ENCODE peak calls at places on chromosomes 1 and 21, in six cellular contexts. Y, K, O, H, U and T are unnamed samples.

GRCh38 chr21:36499578-36500471 is 19.9 kb upstream of the CLDN14 start:
- DNase-seq in Y (no peak), K (no peak), O (no peak), H (no peak), U (peak; percentile 63), T (no peak)

GRCh38 chr1:229781453-229781852 is 155.4 kb downstream of the URB2 start:
- DNase-seq in Y (no peak), K (no peak), O (no peak), H (peak; percentile 52), U (peak; percentile 19), T (no peak)

GRCh38 chr1:18816808-18817207 is 42.7 kb downstream of the TAS1R2 start:
- DNase-seq in Y (no peak), K (no peak), O (no peak), H (no peak), U (no peak), T (no peak)

GRCh38 chr21:38922474-38922873 is 116.7 kb downstream of the ETS2 start:
- DNase-seq in Y (no peak), K (no peak), O (no peak), H (no peak), U (no peak), T (no peak)

GRCh38 chr1:43691871-43692815 is 15.2 kb upstream of the ST3GAL3 start:
- DNase-seq in Y (no peak), K (no peak), O (no peak), H (no peak), U (no peak), T (no peak)

GRCh38 chr1:184972281-184973055 is 1.8 kb downstream of the NIBAN1 start:
- DNase-seq in Y (no peak), K (no peak), O (peak; percentile 44), H (no peak), U (no peak), T (no peak)

GRCh38 chr1:168972887-168973286 is 133.6 kb upstream of the ATP1B1 start:
- DNase-seq in Y (no peak), K (no peak), O (no peak), H (no peak), U (peak; percentile 68), T (no peak)

GRCh38 chr1:206021008-206021795 is 2.5 kb downstream of the CTSE start:
- DNase-seq in Y (no peak), K (no peak), O (no peak), H (no peak), U (no peak), T (no peak)

GRCh38 chr1:56922507-56922906 is 43.3 kb downstream of the C8B start:
- DNase-seq in Y (no peak), K (no peak), O (no peak), H (no peak), U (no peak), T (no peak)

GRCh38 chr1:39538531-39539251 is 37.9 kb downstream of the PABPC4 start:
- DNase-seq in Y (no peak), K (no peak), O (no peak), H (no peak), U (no peak), T (no peak)

GRCh38 chr1:3654549-3655281 is 2.4 kb downstream of the TP73 start:
- DNase-seq in Y (no peak), K (no peak), O (no peak), H (no peak), U (no peak), T (no peak)

GRCh38 chr1:9651565-9652378 is at the start of gene PIK3CD:
- DNase-seq in Y (peak; percentile 62), K (no peak), O (no peak), H (no peak), U (no peak), T (peak; percentile 70)

GRCh38 chr1:30250338-30251022 is 472.9 kb downstream of the MATN1 start:
- DNase-seq in Y (no peak), K (no peak), O (no peak), H (no peak), U (no peak), T (no peak)

GRCh38 chr1:12556368-12556930 is 61.6 kb downstream of the DHRS3 start:
- DNase-seq in Y (no peak), K (no peak), O (peak; percentile 16), H (peak; percentile 26), U (peak; percentile 86), T (no peak)

GRCh38 chr1:193729429-193729828 is 543.0 kb upstream of the B3GALT2 start:
- DNase-seq in Y (no peak), K (no peak), O (no peak), H (no peak), U (no peak), T (no peak)